ENCODE peak calls at places on chromosomes 16 and 17, in eight cellular contexts. T is HCT116; U is CD8-positive, alpha-beta T cell; I is body of pancreas; R is right atrium auricular region; P is DND-41; V is tibial artery; F is mammary epithelial cell. W is an unnamed sample.

GRCh38 chr17:76925333-76925935 is 57.2 kb downstream of the MGAT5B start:
- DNase-seq in T (no peak), U (no peak), I (no peak), R (no peak), P (no peak), V (no peak), F (no peak), W (no peak)

GRCh38 chr16:69329369-69330285 is 761 bp downstream of the PDF start:
- DNase-seq in T (no peak), U (peak; percentile 41), I (peak; percentile 62), R (no peak), P (no peak), V (no peak), F (peak; percentile 48), W (peak; percentile 53)

GRCh38 chr16:51762081-51762995 is 611.3 kb upstream of the SALL1 start:
- DNase-seq in T (no peak), U (no peak), I (peak; percentile 87), R (peak; percentile 62), P (peak; percentile 68), V (peak; percentile 72), F (peak; percentile 49), W (peak; percentile 59)

GRCh38 chr16:12158428-12158827 is 181.9 kb downstream of the SNX29 start:
- DNase-seq in T (no peak), U (no peak), I (no peak), R (no peak), P (no peak), V (no peak), F (peak; percentile 83), W (no peak)

GRCh38 chr17:21304091-21304490 is 19.6 kb downstream of the MAP2K3 start:
- DNase-seq in T (no peak), U (no peak), I (peak; percentile 9), R (no peak), P (no peak), V (peak; percentile 69), F (no peak), W (no peak)

GRCh38 chr16:51953541-51953940 is 593.4 kb downstream of the TOX3 start:
- DNase-seq in T (no peak), U (no peak), I (no peak), R (no peak), P (no peak), V (no peak), F (no peak), W (no peak)

GRCh38 chr17:81831957-81832607 is 1.0 kb downstream of the MCRIP1 start:
- DNase-seq in T (no peak), U (peak; percentile 61), I (peak; percentile 56), R (no peak), P (peak; percentile 81), V (peak; percentile 85), F (peak; percentile 48), W (peak; percentile 13)

GRCh38 chr17:61314368-61315078 is 85.1 kb upstream of the TBX2 start:
- DNase-seq in T (no peak), U (no peak), I (peak; percentile 21), R (peak; percentile 72), P (no peak), V (peak; percentile 92), F (peak; percentile 77), W (no peak)

GRCh38 chr16:22222006-22222405 is 15.9 kb downstream of the EEF2K start:
- DNase-seq in T (no peak), U (no peak), I (no peak), R (no peak), P (no peak), V (no peak), F (no peak), W (no peak)

GRCh38 chr17:29807520-29808361 is 122.3 kb downstream of the SSH2 start:
- DNase-seq in T (peak; percentile 18), U (peak; percentile 74), I (peak; percentile 76), R (peak; percentile 68), P (peak; percentile 75), V (no peak), F (peak; percentile 34), W (peak; percentile 8)

GRCh38 chr16:4313563-4314531 is 2.0 kb upstream of the GLIS2 start:
- DNase-seq in T (peak; percentile 64), U (no peak), I (peak; percentile 78), R (no peak), P (no peak), V (no peak), F (no peak), W (no peak)

GRCh38 chr17:78618264-78619066 is 41.3 kb upstream of the DNAH17 start:
- DNase-seq in T (no peak), U (no peak), I (no peak), R (peak; percentile 64), P (no peak), V (peak; percentile 85), F (no peak), W (no peak)

GRCh38 chr16:73032548-73033270 is 15.2 kb downstream of the ZFHX3 start:
- DNase-seq in T (no peak), U (no peak), I (no peak), R (no peak), P (no peak), V (peak; percentile 72), F (no peak), W (no peak)

GRCh38 chr16:57809843-57810196 is 7.5 kb upstream of the KIFC3 start:
- DNase-seq in T (no peak), U (no peak), I (no peak), R (no peak), P (peak; percentile 19), V (no peak), F (no peak), W (no peak)

GRCh38 chr17:13727441-13728171 is 125.9 kb upstream of the HS3ST3A1 start:
- DNase-seq in T (no peak), U (no peak), I (no peak), R (no peak), P (no peak), V (no peak), F (peak; percentile 52), W (no peak)

GRCh38 chr17:13047016-13047415 is 29.2 kb upstream of the ELAC2 start:
- DNase-seq in T (no peak), U (no peak), I (no peak), R (no peak), P (no peak), V (peak; percentile 17), F (no peak), W (no peak)

GRCh38 chr17:704111-704864 is 10.4 kb downstream of the VPS53 start:
- DNase-seq in T (no peak), U (no peak), I (no peak), R (no peak), P (no peak), V (no peak), F (no peak), W (no peak)

GRCh38 chr17:700504-701094 is 14.0 kb downstream of the VPS53 start:
- DNase-seq in T (peak; percentile 21), U (no peak), I (no peak), R (no peak), P (no peak), V (no peak), F (no peak), W (no peak)

GRCh38 chr17:705011-705410 is 9.6 kb downstream of the VPS53 start:
- DNase-seq in T (no peak), U (no peak), I (no peak), R (no peak), P (no peak), V (no peak), F (no peak), W (no peak)

GRCh38 chr17:705863-706262 is 8.8 kb downstream of the VPS53 start:
- DNase-seq in T (no peak), U (no peak), I (no peak), R (no peak), P (no peak), V (no peak), F (no peak), W (no peak)

DNA sequence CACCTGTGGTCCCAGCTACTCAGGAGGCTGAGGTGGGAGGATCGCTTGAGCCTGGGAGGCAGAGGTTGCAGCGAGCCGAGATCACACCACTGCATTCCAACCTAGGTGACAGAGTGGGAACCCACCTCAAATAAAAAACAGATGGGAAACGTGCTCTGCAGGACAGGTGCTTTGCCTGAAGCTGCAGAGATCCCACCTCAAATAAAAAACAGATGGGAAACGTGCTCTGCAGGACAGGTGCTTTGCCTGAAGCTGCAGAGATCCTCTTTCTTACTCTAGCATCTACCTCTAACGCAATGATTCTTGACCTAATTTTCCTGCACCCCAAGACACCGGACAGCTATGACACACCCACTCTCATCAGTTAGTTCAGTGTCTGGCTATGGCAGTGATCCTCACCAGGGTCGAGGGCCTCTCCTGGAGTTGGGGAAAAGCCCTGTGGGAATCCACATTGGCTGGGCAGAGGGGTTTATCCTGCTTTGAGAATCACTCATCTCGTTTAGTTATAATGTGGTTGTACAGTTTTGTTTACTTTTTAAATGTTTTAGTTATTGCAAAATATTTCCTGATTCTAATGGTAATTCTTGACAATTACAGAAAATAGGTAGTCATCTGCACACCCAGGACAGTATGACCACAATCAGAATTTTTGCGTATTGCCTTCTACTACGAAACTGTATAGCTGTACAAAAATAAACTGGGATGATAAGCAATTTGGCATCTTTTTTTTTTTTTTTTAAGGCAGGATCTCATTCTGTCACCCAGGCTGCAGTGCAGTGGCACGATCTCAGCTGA is 11.4 kb downstream of the VPS53 start:
- DNase-seq in T (no peak), U (no peak), I (no peak), R (no peak), P (no peak), V (no peak), F (no peak), W (no peak)
- H3K27ac ChIP-seq in T (no peak overlapping the region), U (no peak overlapping the region), I (no peak overlapping the region), R (peak overlapping the region; percentile 52), P (no peak overlapping the region), V (no peak overlapping the region), F (no peak overlapping the region), W (no peak overlapping the region)

GRCh38 chr16:66843191-66843590 is 1.0 kb upstream of the CA7 start:
- DNase-seq in T (no peak), U (no peak), I (no peak), R (no peak), P (no peak), V (no peak), F (no peak), W (no peak)
- H3K27ac ChIP-seq in T (no peak overlapping the region), U (no peak overlapping the region), I (no peak overlapping the region), R (no peak overlapping the region), P (no peak overlapping the region), V (no peak overlapping the region), F (no peak overlapping the region), W (no peak overlapping the region)

GRCh38 chr16:29126621-29127020 is 141.8 kb downstream of the LAT start:
- DNase-seq in T (no peak), U (no peak), I (no peak), R (no peak), P (no peak), V (no peak), F (no peak), W (no peak)
- H3K27ac ChIP-seq in T (no peak overlapping the region), U (no peak overlapping the region), I (no peak overlapping the region), R (no peak overlapping the region), P (no peak overlapping the region), V (no peak overlapping the region), F (no peak overlapping the region), W (no peak overlapping the region)

DNA sequence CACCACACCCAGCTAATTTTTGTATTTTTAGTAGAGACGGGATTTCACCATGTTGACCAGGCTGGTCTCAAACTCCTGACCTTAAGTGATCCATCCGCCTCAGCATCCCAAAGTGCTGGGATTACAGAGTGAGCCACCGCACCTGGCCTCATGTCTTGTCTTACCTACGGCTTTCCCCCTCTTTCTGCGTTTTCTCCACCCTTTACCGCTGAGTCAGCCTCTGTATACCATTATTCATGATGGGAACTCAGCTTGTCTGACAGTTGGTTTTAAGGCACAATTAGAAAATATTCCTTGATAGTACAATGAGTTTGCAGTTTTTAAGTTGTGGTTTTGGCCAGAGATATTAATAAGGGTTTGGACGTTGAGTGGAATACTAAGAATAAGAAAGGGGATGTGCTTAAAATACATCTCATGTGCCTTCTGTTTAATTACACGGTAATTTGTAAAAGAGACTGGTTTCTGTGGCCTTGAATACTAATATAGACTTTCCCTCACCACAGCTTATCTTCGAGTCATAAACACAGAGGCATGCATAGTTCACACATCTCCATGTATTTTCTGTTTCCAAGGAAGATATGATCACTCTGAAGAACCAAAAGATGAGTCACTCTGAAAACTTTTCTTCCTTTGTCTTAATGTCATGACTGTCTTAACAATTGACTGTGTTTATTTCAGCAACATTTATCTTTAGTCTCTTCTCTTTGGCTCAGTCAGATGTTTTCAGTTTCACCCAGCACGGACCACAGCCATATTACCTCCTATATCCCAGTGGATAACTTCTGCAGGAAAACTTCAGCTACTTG is 54.3 kb downstream of the PITPNC1 start:
- DNase-seq in T (peak; percentile 76), U (peak; percentile 27), I (no peak), R (no peak), P (no peak), V (no peak), F (peak; percentile 92), W (no peak)
- H3K27ac ChIP-seq in T (peak overlapping the region; percentile 70), U (no peak overlapping the region), I (no peak overlapping the region), R (peak overlapping the region; percentile 65), P (peak overlapping the region; percentile 39), V (no peak overlapping the region), F (peak overlapping the region; percentile 99), W (no peak overlapping the region)

W was measured in caudate nucleus.